ENCODE peak calls at places on chromosome 17, in four cellular contexts. H is upper lobe of right lung, O is brain microvascular endothelial cell, Q is lung. W is an unnamed sample.

GRCh38 chr17:46832945-46833839 is 14.7 kb upstream of the WNT3 start:
- DNase-seq in H (no peak), O (peak), Q (no peak), W (peak)

GRCh38 chr17:36850794-36851193 is 86.5 kb upstream of the LHX1 start:
- DNase-seq in H (no peak), Q (no peak), O (peak), W (peak)

GRCh38 chr17:14205992-14206461 is 30.6 kb downstream of the CDRT15 start:
- DNase-seq in Q (peak), H (peak), O (no peak), W (no peak)

GRCh38 chr17:72931163-72931562 is 161.3 kb downstream of the SLC39A11 start:
- DNase-seq in O (no peak), Q (no peak), H (no peak), W (no peak)

GRCh38 chr17:74919440-74920305 is 3.4 kb downstream of the USH1G start:
- DNase-seq in H (no peak), O (no peak), Q (no peak), W (no peak)

GRCh38 chr17:63911657-63912100 is 621 bp upstream of the CSHL1 start:
- DNase-seq in H (peak), Q (no peak), O (peak), W (no peak)

GRCh38 chr17:42872251-42872965 is 21.4 kb downstream of the AOC3 start:
- DNase-seq in H (no peak), O (no peak), Q (no peak), W (no peak)

GRCh38 chr17:64457156-64457555 is 8.2 kb downstream of the MILR1 start:
- DNase-seq in Q (no peak), O (peak), H (no peak), W (peak)

GRCh38 chr17:58046230-58047094 is 36.8 kb upstream of the DYNLL2 start:
- DNase-seq in H (no peak), O (no peak), Q (no peak), W (no peak)

GRCh38 chr17:1423456-1424135 is 23.6 kb upstream of the YWHAE start:
- DNase-seq in H (no peak), Q (peak), O (no peak), W (no peak)

GRCh38 chr17:71828182-71828596 is 292.6 kb upstream of the SOX9 start:
- DNase-seq in H (no peak), O (peak), Q (no peak), W (peak)

GRCh38 chr17:58381124-58381838 is 29.3 kb upstream of the SUPT4H1 start:
- DNase-seq in H (no peak), Q (no peak), O (no peak), W (no peak)

GRCh38 chr17:64709481-64709880 is 47.4 kb upstream of the SMURF2 start:
- DNase-seq in H (no peak), O (no peak), Q (no peak), W (no peak)

GRCh38 chr17:77451894-77452852 is 311.4 kb downstream of the SEC14L1 start:
- DNase-seq in H (peak), O (peak), Q (no peak), W (peak)

GRCh38 chr17:58525239-58525638 is 10.8 kb upstream of the MTMR4 start:
- DNase-seq in O (peak), Q (no peak), H (no peak), W (peak)

GRCh38 chr17:33012522-33013033 is 20.9 kb downstream of the SPACA3 start:
- DNase-seq in H (no peak), Q (no peak), O (peak), W (peak)

GRCh38 chr17:33950061-33950460 is 305.0 kb upstream of the CCL2 start:
- DNase-seq in Q (no peak), O (no peak), H (no peak), W (no peak)

GRCh38 chr17:48046296-48046695 is 1.9 kb upstream of the NFE2L1 start:
- DNase-seq in Q (no peak), O (no peak), H (no peak), W (no peak)
- H3K4me3 ChIP-seq in Q (no peak), O (no peak), H (peak), W (no peak)

GRCh38 chr17:68349157-68349556 is 57.9 kb downstream of the ARSG start:
- DNase-seq in O (no peak), H (no peak), Q (no peak), W (no peak)

GRCh38 chr17:68353121-68353521 is 61.8 kb downstream of the ARSG start:
- DNase-seq in Q (no peak), H (no peak), O (no peak), W (no peak)

GRCh38 chr17:68355093-68355492 is 63.8 kb downstream of the ARSG start:
- DNase-seq in H (no peak), Q (no peak), O (peak), W (peak)

GRCh38 chr17:68352041-68352440 is 60.7 kb downstream of the ARSG start:
- DNase-seq in O (no peak), H (no peak), Q (no peak), W (no peak)

DNA sequence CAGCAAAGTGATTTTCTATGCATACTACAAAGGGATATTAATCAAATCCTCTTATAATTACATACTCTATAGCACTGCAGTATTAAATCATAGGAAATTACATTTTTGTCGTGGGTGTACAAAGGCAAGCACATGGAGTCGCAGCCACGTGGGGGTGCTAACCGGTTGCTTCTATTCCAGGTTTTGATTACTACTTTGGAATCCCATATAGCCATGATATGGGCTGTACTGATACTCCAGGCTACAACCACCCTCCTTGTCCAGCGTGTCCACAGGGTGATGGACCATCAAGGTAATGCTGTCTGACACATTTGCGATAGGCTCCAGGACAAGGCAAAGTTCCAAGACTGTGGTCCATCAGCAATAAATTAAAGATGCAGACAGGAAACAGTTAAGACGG is 60.1 kb downstream of the ARSG start:
- DNase-seq in Q (no peak), O (peak), H (no peak), W (no peak)
- TF ChIP-seq CTCF in Q (no peak), O (peak), H (peak), W (no peak)

GRCh38 chr17:18004345-18004744 is 31.7 kb downstream of the DRC3 start:
- DNase-seq in H (no peak), O (no peak), Q (no peak), W (no peak)
- H3K4me3 ChIP-seq in H (no peak), O (no peak), Q (no peak), W (no peak)

DNA sequence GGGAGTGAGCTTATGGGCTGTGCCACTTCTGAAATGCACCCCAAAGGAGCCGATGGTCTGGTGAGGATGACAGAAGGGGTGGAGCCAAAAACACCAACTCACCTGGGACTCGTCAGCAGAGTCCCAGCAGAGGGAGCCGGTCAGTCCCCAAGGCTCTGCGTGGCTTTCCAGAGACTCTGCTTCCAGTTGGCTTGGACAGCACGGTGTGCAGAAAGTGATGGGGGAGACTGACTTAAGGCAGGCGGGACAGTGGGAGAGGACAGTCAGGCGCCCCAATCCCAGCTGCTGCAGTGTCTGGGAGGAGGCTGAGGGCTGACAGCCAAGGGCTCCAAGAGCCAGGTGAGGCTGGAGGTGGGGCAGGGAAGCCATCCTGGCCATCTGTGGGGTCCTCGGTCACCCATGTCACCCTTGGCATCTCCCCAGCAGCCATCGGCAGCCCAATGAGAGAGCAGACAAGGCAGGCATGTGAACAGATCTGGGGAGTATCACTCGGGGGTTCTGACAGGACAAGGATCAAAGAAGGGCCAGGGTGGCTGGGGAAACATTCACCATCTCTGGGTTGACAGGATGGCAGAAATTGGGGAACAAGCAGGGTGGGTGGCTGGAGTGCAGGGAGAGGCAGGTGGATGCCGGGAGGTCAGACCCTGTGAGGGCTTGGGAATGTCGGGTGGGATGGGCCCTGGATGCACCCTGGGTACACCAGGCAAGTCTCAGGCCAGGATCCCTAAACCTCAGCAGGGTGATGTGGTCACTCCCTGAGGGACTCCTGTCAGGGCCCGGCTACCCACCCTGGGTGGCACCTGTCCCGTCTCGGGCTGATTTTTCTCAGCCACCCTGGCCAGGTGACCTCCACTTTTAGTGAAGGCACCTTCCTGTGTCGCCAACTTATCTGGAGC is 8.9 kb upstream of the KRTAP17-1 start:
- DNase-seq in H (no peak), O (no peak), Q (no peak), W (no peak)
- TF ChIP-seq CTCF in H (peak), O (peak), Q (no peak), W (peak)

GRCh38 chr17:61454932-61455753 is 2.9 kb downstream of the TBX4 start:
- DNase-seq in Q (no peak), H (no peak), O (no peak), W (no peak)
- H3K4me3 ChIP-seq in Q (peak), H (peak), O (no peak), W (no peak)

GRCh38 chr17:4246674-4247073 is 17.1 kb downstream of the ANKFY1 start:
- DNase-seq in O (no peak), Q (no peak), H (no peak), W (no peak)
- TF ChIP-seq CTCF in O (no peak), Q (no peak), H (no peak), W (no peak)

DNA sequence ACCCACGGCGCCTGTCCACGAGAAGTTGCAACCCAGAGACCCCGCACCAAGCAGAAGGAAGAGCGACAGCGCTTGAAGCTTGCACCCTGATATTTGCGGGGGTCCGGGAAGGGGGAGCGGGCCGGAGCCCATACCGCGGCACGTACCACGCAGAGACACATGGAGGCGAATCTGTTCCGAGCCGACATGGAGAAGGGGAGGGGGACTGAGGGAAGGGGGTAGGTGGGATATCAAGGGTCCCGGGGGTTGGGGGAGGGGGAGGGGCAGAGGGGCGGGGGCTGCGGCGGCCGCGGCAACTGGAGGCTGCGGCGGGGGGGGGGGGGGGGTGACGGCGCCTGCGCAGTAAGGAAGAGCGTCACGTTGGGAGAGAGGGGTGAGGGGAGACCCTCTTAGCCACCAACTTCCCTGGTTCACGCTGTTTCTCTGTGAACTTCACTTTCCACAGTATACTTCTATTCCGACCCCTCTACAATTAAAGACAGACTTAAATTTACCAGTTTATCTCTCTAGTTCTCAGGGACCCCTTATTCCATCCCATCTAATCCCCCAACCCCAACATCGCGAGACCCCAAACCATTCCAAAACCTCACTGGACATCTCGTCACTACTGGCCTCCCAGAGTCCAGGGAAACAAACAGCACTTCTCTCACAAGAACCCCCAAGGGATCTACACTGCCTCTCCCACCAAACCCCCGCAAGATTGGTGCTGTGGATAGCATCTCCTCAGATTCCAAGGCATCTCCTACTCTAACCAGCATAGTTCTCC is 7.9 kb downstream of the DLG4 start:
- DNase-seq in O (no peak), Q (no peak), H (no peak), W (no peak)
- H3K4me3 ChIP-seq in O (peak), Q (no peak), H (no peak), W (peak)

GRCh38 chr17:62692721-62693431 is 65.4 kb downstream of the MRC2 start:
- DNase-seq in O (no peak), H (no peak), Q (no peak), W (no peak)
- TF ChIP-seq CTCF in O (peak), H (peak), Q (no peak), W (peak)

GRCh38 chr17:7017827-7018200 is 5.0 kb upstream of the BCL6B start:
- DNase-seq in H (no peak), O (no peak), Q (no peak), W (no peak)

GRCh38 chr17:7019839-7020519 is 2.9 kb upstream of the BCL6B start:
- DNase-seq in O (no peak), Q (no peak), H (peak), W (peak)

GRCh38 chr17:7016886-7017826 is 4.7 kb downstream of the RNASEK start:
- DNase-seq in O (no peak), Q (no peak), H (no peak), W (no peak)

GRCh38 chr17:7019406-7019805 is 3.4 kb upstream of the BCL6B start:
- DNase-seq in O (no peak), Q (no peak), H (no peak), W (no peak)

GRCh38 chr17:7018331-7018964 is 4.4 kb upstream of the BCL6B start:
- DNase-seq in Q (no peak), O (no peak), H (no peak), W (no peak)
- H3K4me3 ChIP-seq in Q (no peak), O (no peak), H (peak), W (no peak)

GRCh38 chr17:28724500-28725165 is 1.4 kb downstream of the TLCD1 start:
- DNase-seq in O (no peak), H (no peak), Q (no peak), W (peak)

GRCh38 chr17:28726396-28726911 is 421 bp upstream of the TLCD1 start:
- DNase-seq in O (peak), Q (peak), H (peak), W (peak)

GRCh38 chr17:28725660-28726395 is at the start of gene TLCD1:
- DNase-seq in O (peak), H (peak), Q (peak), W (peak)

GRCh38 chr17:28726912-28727726 is 1.1 kb upstream of the TLCD1 start:
- DNase-seq in Q (peak), O (peak), H (peak), W (peak)

DNA sequence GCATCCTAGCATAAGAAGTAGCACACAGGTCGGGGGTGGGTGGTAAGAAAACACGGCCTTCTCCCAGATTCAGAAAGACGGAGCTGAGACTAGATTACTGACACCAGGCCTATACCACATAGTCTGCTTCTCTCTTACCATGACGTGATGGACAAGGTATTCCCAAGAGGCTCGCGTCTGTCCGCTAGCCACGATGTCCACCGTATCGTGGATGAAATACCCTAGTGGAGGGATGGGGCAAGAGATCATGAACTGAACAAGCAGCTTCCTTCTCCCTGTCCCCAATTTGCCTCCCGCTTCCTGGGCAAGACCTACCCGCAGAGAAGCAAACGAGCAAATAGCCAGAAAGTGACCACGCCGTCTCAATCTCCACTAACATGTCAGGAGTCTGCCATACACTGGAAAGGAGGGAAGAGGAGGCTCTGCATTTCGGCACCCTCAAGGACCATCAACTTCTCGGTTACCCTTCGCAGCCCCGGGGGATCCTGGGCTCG is 820 bp downstream of the TLCD1 start:
- DNase-seq in Q (no peak), O (peak), H (no peak), W (peak)
- TF ChIP-seq CTCF in Q (no peak), O (peak), H (no peak), W (no peak)

W was measured in astrocyte of the spinal cord.